ENCODE peak calls at places on chromosomes 7 and 10, in nine cellular contexts. M, R, H, C, E, I, Z, G and K are unnamed samples.
A peak's percentile ranks its signal among the peaks of the same experiment; 100 is the strongest.

GRCh38 chr10:124686707-124687376 is 57.3 kb downstream of the FAM53B start:
- DNase-seq in Z (no peak), I (peak; percentile 69), H (peak; percentile 80), M (no peak), R (no peak), G (no peak), E (no peak), C (peak; percentile 72), K (no peak)

GRCh38 chr7:8433477-8434289 is at the start of gene NXPH1:
- DNase-seq in H (no peak), C (no peak), Z (no peak), G (no peak), I (no peak), R (no peak), M (peak; percentile 65), E (no peak), K (peak; percentile 84)

GRCh38 chr7:11750191-11750590 is 81.8 kb downstream of the THSD7A start:
- DNase-seq in C (no peak), E (no peak), I (peak; percentile 40), G (no peak), Z (no peak), H (no peak), R (no peak), M (no peak), K (no peak)

GRCh38 chr10:19549503-19549902 is 266.7 kb upstream of the PLXDC2 start:
- DNase-seq in G (no peak), H (no peak), I (no peak), R (no peak), E (no peak), M (no peak), Z (no peak), C (no peak), K (no peak)

GRCh38 chr7:20354825-20355466 is 24.2 kb downstream of the ITGB8 start:
- DNase-seq in R (no peak), G (no peak), Z (no peak), C (no peak), E (no peak), H (no peak), M (no peak), I (no peak), K (no peak)

GRCh38 chr10:23435378-23435777 is 3.5 kb upstream of the OTUD1 start:
- DNase-seq in R (no peak), C (no peak), Z (no peak), H (no peak), I (no peak), M (no peak), E (no peak), G (no peak), K (no peak)

GRCh38 chr7:137001041-137001440 is 132.6 kb downstream of the CHRM2 start:
- DNase-seq in M (no peak), H (no peak), R (no peak), E (peak; percentile 82), Z (no peak), G (no peak), I (no peak), C (no peak), K (no peak)

GRCh38 chr10:70543911-70544310 is 58.6 kb downstream of the PRF1 start:
- DNase-seq in E (no peak), H (no peak), G (no peak), I (no peak), M (no peak), Z (no peak), R (no peak), C (no peak), K (no peak)

GRCh38 chr7:1027285-1028043 is 16.9 kb upstream of the GPR146 start:
- DNase-seq in Z (no peak), E (no peak), R (no peak), I (no peak), M (no peak), G (no peak), H (no peak), C (no peak), K (peak; percentile 71)